ENCODE peak calls at places on chromosomes 5 and 9, in four cellular contexts. R, B, N and L are unnamed samples.

GRCh38 chr9:12640021-12640587 is 53.1 kb upstream of the TYRP1 start:
- DNase-seq in R (peak; percentile 51), B (peak; percentile 72), N (peak; percentile 46), L (peak; percentile 71)

GRCh38 chr5:14177651-14178050 is 34.5 kb downstream of the TRIO start:
- DNase-seq in R (no peak), B (no peak), N (no peak), L (no peak)

GRCh38 chr5:127844631-127845030 is 141.4 kb downstream of the CCDC192 start:
- DNase-seq in R (no peak), B (peak; percentile 52), N (no peak), L (no peak)

GRCh38 chr9:131097948-131098278 is 1.6 kb downstream of the AIF1L start:
- DNase-seq in R (no peak), B (no peak), N (no peak), L (no peak)

GRCh38 chr9:95516221-95516735 is 493 bp downstream of the PTCH1 start:
- DNase-seq in R (peak; percentile 20), B (peak; percentile 58), N (no peak), L (peak; percentile 53)

GRCh38 chr5:163489745-163490075 is 15.7 kb upstream of the MAT2B start:
- DNase-seq in R (no peak), B (no peak), N (no peak), L (no peak)

GRCh38 chr9:70411141-70411929 is 3.1 kb downstream of the KLF9 start:
- DNase-seq in R (no peak), B (peak; percentile 22), N (peak; percentile 74), L (peak; percentile 89)

GRCh38 chr9:122860319-122861142 is 32.1 kb upstream of the PDCL start:
- DNase-seq in R (no peak), B (no peak), N (no peak), L (no peak)

GRCh38 chr5:17378346-17378984 is 119.6 kb upstream of the TAF11L2 start:
- DNase-seq in R (no peak), B (no peak), N (peak; percentile 79), L (peak; percentile 45)

GRCh38 chr5:123538670-123539459 is 26.9 kb downstream of the CSNK1G3 start:
- DNase-seq in R (no peak), B (peak; percentile 19), N (peak; percentile 60), L (peak; percentile 41)

GRCh38 chr9:6644346-6645152 is 980 bp downstream of the GLDC start:
- DNase-seq in R (peak; percentile 38), B (peak; percentile 41), N (no peak), L (peak; percentile 10)

GRCh38 chr9:135864447-135865049 is 42.8 kb downstream of the CAMSAP1 start:
- DNase-seq in R (peak; percentile 29), B (peak; percentile 68), N (no peak), L (peak; percentile 66)

GRCh38 chr5:154866841-154867240 is 8.4 kb downstream of the CNOT8 start:
- DNase-seq in R (no peak), B (no peak), N (no peak), L (no peak)

GRCh38 chr5:4700082-4700481 is 440.0 kb upstream of the ADAMTS16 start:
- DNase-seq in R (peak; percentile 62), B (peak; percentile 85), N (peak; percentile 65), L (peak; percentile 74)

GRCh38 chr5:169350016-169350415 is 49.1 kb upstream of the SLIT3 start:
- DNase-seq in R (no peak), B (no peak), N (peak; percentile 92), L (peak; percentile 88)

GRCh38 chr5:25516136-25516535 is 871.4 kb upstream of the CDH10 start:
- DNase-seq in R (no peak), B (no peak), N (no peak), L (no peak)

GRCh38 chr9:69147041-69147834 is 26.8 kb upstream of the TJP2 start:
- DNase-seq in R (no peak), B (no peak), N (no peak), L (no peak)

GRCh38 chr5:180303226-180304015 is 11.5 kb upstream of the MAPK9 start:
- DNase-seq in R (no peak), B (no peak), N (no peak), L (no peak)

GRCh38 chr5:53172630-53173029 is 63.1 kb upstream of the MOCS2 start:
- DNase-seq in R (no peak), B (no peak), N (no peak), L (no peak)

DNA sequence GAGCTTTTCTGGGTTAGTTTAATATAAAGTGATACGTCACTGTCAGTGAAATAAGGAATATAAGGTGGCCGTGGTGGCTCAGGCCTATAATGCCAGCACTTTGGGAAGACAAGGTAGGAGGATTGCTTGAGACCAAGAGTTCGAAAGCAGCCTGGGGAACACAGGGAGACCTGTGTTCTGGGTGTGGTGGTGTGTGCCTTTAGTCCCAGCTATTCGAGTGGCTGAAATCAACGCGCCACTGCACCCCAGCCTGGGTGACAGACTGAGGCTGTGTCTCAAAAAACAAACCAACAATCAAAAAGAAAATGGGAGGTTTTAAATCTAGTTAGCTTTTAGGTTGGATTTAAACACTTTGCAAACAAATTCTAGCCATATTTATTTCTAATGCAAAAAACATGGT is 53.1 kb downstream of the NSD1 start:
- DNase-seq in R (no peak), B (no peak), N (no peak), L (no peak)
- H3K79me2 ChIP-seq in R (peaks cover 35% of the 10 kb centered on the region), B (peaks cover 97% of the 10 kb centered on the region), N (peaks cover 88% of the 10 kb centered on the region), L (peaks cover 95% of the 10 kb centered on the region)

DNA sequence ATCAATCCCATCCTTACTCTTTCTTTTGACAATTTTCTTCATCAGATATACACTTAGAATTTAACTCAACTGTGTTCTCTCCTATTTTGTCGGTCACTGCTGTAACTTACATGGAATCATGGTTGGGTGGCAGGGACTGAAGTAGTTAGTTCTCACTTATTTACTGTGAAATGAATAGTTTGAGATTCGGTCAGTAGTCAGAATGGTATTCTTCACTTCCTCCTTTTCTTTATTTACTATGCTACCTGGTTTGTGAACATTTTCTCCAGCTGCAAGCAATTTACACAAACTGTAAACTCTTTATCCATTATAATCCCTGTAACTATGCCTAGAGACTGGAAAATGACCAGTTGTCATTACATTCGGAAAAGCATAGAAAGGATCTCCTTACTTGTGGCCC is 41.5 kb upstream of the GDNF start:
- DNase-seq in R (no peak), B (no peak), N (no peak), L (no peak)
- H2AFZ ChIP-seq in R (no peak overlapping the region), B (no peak overlapping the region), N (no peak overlapping the region), L (no peak overlapping the region)

GRCh38 chr9:137441935-137442321 is 771 bp upstream of the ENTPD8 start:
- DNase-seq in R (no peak), B (no peak), N (no peak), L (no peak)
- H3K4me2 ChIP-seq in R (no peak overlapping the region), B (peak overlapping the region; percentile 89), N (no peak overlapping the region), L (no peak overlapping the region)

GRCh38 chr9:129703121-129703520 is 37.7 kb downstream of the PRRX2 start:
- DNase-seq in R (no peak), B (no peak), N (no peak), L (peak; percentile 56)
- H3K79me2 ChIP-seq in R (no peaks in the 10 kb centered on the region), B (no peaks in the 10 kb centered on the region), N (no peaks in the 10 kb centered on the region), L (peaks cover 93% of the 10 kb centered on the region)

DNA sequence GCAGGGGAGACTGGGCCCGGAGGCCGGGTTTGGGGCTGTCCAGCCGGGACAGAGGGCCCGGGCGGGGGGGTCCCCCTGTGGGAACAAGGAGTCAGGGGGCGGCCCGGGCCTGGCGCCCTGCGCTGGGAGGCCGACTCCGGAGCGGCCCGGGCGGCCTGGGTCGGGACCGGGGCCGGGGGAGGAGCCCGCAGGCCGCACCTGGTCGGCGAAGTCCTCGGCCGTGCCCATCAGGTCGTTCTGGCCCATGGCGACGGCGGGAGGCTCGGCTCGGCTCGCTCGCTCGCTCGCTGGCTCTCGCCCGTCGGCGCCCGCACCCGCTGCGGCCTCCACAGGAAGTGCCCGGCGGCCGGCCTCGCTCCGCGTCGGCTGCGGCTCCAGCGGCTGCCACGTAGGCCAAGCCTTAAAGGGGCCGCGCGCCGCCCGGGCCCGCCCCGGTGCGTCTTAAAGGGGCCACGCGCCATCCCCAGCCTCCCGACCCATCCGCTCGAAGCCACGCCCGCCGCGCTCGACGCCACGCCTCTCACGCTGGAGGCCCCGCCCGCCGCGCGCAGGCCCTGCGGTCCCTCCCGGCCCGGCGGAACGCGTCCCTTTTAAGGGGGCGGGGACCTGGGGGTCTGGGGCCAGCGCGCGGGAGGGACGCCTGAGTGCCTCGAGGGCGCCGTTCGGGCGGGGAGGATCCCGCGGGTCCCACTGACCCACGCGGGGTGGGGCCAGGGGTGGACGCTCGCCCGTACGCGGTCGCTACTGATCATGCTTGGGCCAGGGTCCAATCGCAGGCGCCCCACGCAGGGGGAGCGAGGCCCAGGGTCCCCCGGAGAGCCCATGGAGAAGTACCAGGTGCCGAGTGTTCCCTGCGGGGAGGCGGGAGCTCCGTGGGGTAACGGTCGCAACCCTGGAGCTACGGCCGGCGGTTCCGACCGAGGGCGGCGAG is at the start of the genes STKLD1 and SURF4:
- DNase-seq in R (peak; percentile 96), B (peak; percentile 99), N (peak; percentile 90), L (peak; percentile 99)
- H2AFZ ChIP-seq in R (peak within 1 kb of the TSS; percentile 98), B (peak within 1 kb of the TSS; percentile 57), N (peak within 1 kb of the TSS; percentile 91), L (peak within 1 kb of the TSS; percentile 75)

GRCh38 chr5:157050050-157050449 is 8.9 kb downstream of the HAVCR1 start:
- DNase-seq in R (no peak), B (no peak), N (no peak), L (no peak)

GRCh38 chr5:157051604-157052245 is 7.2 kb downstream of the HAVCR1 start:
- DNase-seq in R (no peak), B (no peak), N (no peak), L (no peak)

GRCh38 chr5:157046041-157046440 is 12.9 kb downstream of the HAVCR1 start:
- DNase-seq in R (no peak), B (no peak), N (peak; percentile 16), L (no peak)

GRCh38 chr5:157047898-157048297 is 11.0 kb downstream of the HAVCR1 start:
- DNase-seq in R (no peak), B (no peak), N (no peak), L (no peak)

GRCh38 chr5:157049605-157050004 is 9.3 kb downstream of the HAVCR1 start:
- DNase-seq in R (no peak), B (no peak), N (peak; percentile 16), L (peak; percentile 40)
- H3K4me2 ChIP-seq in R (no peak overlapping the region), B (no peak overlapping the region), N (no peak overlapping the region), L (peak overlapping the region; percentile 40)